ENCODE peak calls at places on chromosomes 7 and 10, in six cellular contexts. S is HCT116, X is prostate gland, A is SK-N-SH, W is GM23338, T is HL-60. Q is an unnamed sample.

GRCh38 chr10:125231813-125232475 is 71.6 kb upstream of the CTBP2 start:
- DNase-seq in A (no peak), T (no peak), S (no peak), W (no peak), X (no peak), Q (no peak)

GRCh38 chr10:43130756-43131155 is 7.5 kb upstream of the CSGALNACT2 start:
- DNase-seq in S (no peak), T (no peak), A (peak), X (no peak), W (no peak), Q (peak)

GRCh38 chr10:44310762-44311562 is 73.9 kb downstream of the CXCL12 start:
- DNase-seq in W (peak), X (peak), S (peak), A (peak), T (peak), Q (peak)

GRCh38 chr10:91944880-91945630 is 21.5 kb downstream of the BTAF1 start:
- DNase-seq in T (no peak), S (no peak), X (no peak), A (no peak), W (no peak), Q (no peak)

GRCh38 chr10:76738991-76739390 is 898.6 kb downstream of the KCNMA1 start:
- DNase-seq in A (no peak), W (no peak), X (no peak), S (no peak), T (no peak), Q (no peak)

GRCh38 chr10:114658175-114658574 is at the start of gene ABLIM1:
- DNase-seq in X (no peak), W (no peak), T (no peak), S (no peak), A (no peak), Q (no peak)

GRCh38 chr7:112430649-112431048 is 19.6 kb upstream of the IFRD1 start:
- DNase-seq in X (no peak), S (no peak), T (no peak), W (no peak), A (no peak), Q (no peak)

GRCh38 chr10:71752391-71753090 is 20.8 kb downstream of the VSIR start:
- DNase-seq in T (no peak), A (no peak), S (no peak), X (no peak), W (no peak), Q (peak)

GRCh38 chr7:13800694-13801448 is 188.6 kb downstream of the ETV1 start:
- DNase-seq in W (peak), X (no peak), A (no peak), T (no peak), S (no peak), Q (no peak)

GRCh38 chr10:28738200-28738599 is 60.9 kb downstream of the BAMBI start:
- DNase-seq in A (no peak), X (no peak), T (no peak), S (peak), W (peak), Q (no peak)

GRCh38 chr7:5523052-5523711 is 99.5 kb upstream of the TNRC18 start:
- DNase-seq in S (no peak), W (peak), T (no peak), A (no peak), X (no peak), Q (no peak)

GRCh38 chr10:1056326-1057105 is at the start of gene WDR37:
- DNase-seq in W (peak), S (no peak), T (peak), X (peak), A (peak), Q (peak)

GRCh38 chr10:132245056-132245455 is 58.3 kb downstream of the DPYSL4 start:
- DNase-seq in T (no peak), X (no peak), W (no peak), A (no peak), S (no peak), Q (no peak)

GRCh38 chr7:81491573-81491972 is 278.3 kb downstream of the HGF start:
- DNase-seq in T (no peak), W (no peak), X (no peak), A (no peak), S (no peak), Q (no peak)

GRCh38 chr7:108947521-108947920 is 377.8 kb downstream of the DNAJB9 start:
- DNase-seq in S (no peak), T (no peak), W (no peak), X (no peak), A (no peak), Q (no peak)

GRCh38 chr7:83053965-83054364 is 108.7 kb downstream of the PCLO start:
- DNase-seq in W (no peak), S (no peak), X (no peak), A (no peak), T (no peak), Q (no peak)

GRCh38 chr10:49419005-49419404 is 23.1 kb upstream of the DRGX start:
- DNase-seq in W (peak), X (peak), T (no peak), A (no peak), S (peak), Q (no peak)

GRCh38 chr10:17865351-17865750 is 56.2 kb downstream of the MRC1 start:
- DNase-seq in T (no peak), A (no peak), S (no peak), W (peak), X (no peak), Q (no peak)

GRCh38 chr10:33274096-33274785 is 60.2 kb downstream of the NRP1 start:
- DNase-seq in W (no peak), A (no peak), S (no peak), T (no peak), X (no peak), Q (no peak)

GRCh38 chr10:126177414-126178030 is 210.8 kb downstream of the ADAM12 start:
- DNase-seq in W (peak), T (no peak), A (no peak), X (no peak), S (no peak), Q (no peak)

GRCh38 chr7:155169081-155169480 is 99.0 kb downstream of the HTR5A start:
- DNase-seq in A (no peak), X (no peak), S (no peak), T (no peak), W (no peak), Q (no peak)

GRCh38 chr10:133309720-133310398 is 1.1 kb downstream of the ZNF511 start:
- DNase-seq in X (peak), S (no peak), W (no peak), A (no peak), T (peak), Q (peak)

GRCh38 chr7:156140447-156140846 is 328.2 kb upstream of the SHH start:
- DNase-seq in T (no peak), A (no peak), W (no peak), X (no peak), S (no peak), Q (no peak)

GRCh38 chr10:100710151-100710871 is 35.1 kb upstream of the PAX2 start:
- DNase-seq in S (no peak), X (no peak), W (peak), A (peak), T (no peak), Q (peak)

GRCh38 chr7:47581442-47581820 is 480 bp downstream of the TNS3 start:
- DNase-seq in S (no peak), X (no peak), W (peak), T (no peak), A (peak), Q (peak)

GRCh38 chr7:27091125-27091524 is 4.7 kb downstream of the HOXA1 start:
- DNase-seq in S (no peak), A (no peak), X (no peak), T (no peak), W (peak), Q (no peak)

GRCh38 chr7:95342642-95343252 is 18.4 kb upstream of the PON1 start:
- DNase-seq in X (no peak), A (no peak), W (peak), S (no peak), T (no peak), Q (no peak)

GRCh38 chr7:953547-954327 is 743 bp downstream of the ADAP1 start:
- DNase-seq in T (no peak), S (no peak), X (peak), A (peak), W (peak), Q (peak)

GRCh38 chr7:26078437-26079362 is 73.3 kb upstream of the NFE2L3 start:
- DNase-seq in W (peak), A (peak), X (peak), T (peak), S (peak), Q (peak)

GRCh38 chr10:33381391-33381790 is 46.9 kb upstream of the NRP1 start:
- DNase-seq in W (no peak), A (no peak), T (no peak), S (no peak), X (no peak), Q (no peak)

GRCh38 chr7:134932707-134933370 is 53.5 kb upstream of the AGBL3 start:
- DNase-seq in X (no peak), T (no peak), A (no peak), S (no peak), W (no peak), Q (no peak)
- TF ChIP-seq POLR2AphosphoS5 in X (peak), T (no peak), A (no peak), S (no peak), W (no peak), Q (peak)

GRCh38 chr7:2386964-2387669 is 16.3 kb upstream of the CHST12 start:
- DNase-seq in A (no peak), S (no peak), W (peak), T (no peak), X (no peak), Q (no peak)

GRCh38 chr7:2388637-2388954 is 14.8 kb upstream of the CHST12 start:
- DNase-seq in X (no peak), T (no peak), S (no peak), W (no peak), A (no peak), Q (no peak)

GRCh38 chr7:2384354-2385243 is 18.8 kb upstream of the CHST12 start:
- DNase-seq in T (no peak), X (no peak), S (no peak), A (peak), W (peak), Q (no peak)

GRCh38 chr7:2383543-2384274 is 19.7 kb upstream of the CHST12 start:
- DNase-seq in X (no peak), S (no peak), W (no peak), T (no peak), A (peak), Q (no peak)

DNA sequence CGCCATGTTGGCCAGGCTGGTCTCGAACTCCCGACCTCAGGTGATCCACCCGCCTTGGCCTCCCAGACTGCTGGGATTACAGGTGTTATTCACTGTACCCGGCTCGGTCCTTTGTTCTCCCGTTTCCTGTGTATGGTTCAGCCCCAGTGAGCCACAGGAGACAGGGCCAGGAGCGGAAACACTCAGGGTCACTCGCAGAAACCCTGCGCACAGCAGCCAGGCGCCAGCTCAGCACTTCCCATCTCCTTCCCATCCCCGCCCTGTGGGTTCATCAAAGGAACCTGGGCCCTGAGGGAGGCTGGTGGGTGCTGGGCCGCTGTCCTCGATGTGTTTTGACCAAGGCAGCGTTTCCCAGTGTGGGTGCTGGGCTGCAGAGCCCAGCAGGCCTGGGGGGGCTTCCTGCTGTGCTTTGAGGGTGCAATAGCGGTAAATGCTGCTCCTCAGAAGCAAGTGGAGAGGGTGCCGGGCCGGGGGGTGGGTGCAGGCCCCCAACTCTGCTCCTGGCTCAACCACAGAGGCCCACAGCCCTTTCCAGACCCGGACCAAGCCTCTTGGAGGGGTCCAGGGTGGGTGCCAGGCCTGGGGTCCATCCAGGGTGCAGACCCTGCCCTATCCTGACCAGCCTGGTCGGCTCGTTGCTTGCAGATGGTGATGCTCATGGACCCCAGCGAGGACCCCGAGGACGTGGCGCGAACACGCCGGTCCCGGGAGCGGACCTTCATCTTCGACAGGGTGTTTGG is 15.3 kb upstream of the CHST12 start:
- DNase-seq in X (no peak), T (no peak), S (no peak), A (no peak), W (no peak), Q (no peak)
- TF ChIP-seq POLR2AphosphoS5 in X (peak), T (no peak), S (no peak), A (no peak), W (no peak), Q (peak)

DNA sequence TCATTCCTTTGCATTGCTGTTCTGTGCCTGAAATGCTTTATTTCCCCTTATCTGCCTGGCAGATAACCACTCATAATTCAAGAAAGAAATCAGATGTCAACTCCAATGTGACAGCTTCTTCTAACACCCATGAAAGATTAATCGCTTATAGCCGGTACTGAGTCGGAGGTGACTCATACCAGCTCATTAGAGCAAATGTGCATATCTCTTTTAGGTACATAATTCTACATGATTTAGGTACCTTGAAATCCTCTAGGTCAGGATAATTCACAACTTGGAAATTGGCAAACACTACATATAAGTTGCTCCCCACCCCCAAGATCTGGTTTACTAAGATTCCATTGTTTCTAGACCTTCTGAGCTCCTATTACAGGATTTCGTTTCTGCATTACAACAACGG is 554.4 kb upstream of the SORCS1 start:
- DNase-seq in A (no peak), T (no peak), S (no peak), X (no peak), W (no peak), Q (no peak)
- TF ChIP-seq POLR2AphosphoS5 in A (no peak), T (no peak), S (no peak), X (no peak), W (no peak), Q (no peak)

DNA sequence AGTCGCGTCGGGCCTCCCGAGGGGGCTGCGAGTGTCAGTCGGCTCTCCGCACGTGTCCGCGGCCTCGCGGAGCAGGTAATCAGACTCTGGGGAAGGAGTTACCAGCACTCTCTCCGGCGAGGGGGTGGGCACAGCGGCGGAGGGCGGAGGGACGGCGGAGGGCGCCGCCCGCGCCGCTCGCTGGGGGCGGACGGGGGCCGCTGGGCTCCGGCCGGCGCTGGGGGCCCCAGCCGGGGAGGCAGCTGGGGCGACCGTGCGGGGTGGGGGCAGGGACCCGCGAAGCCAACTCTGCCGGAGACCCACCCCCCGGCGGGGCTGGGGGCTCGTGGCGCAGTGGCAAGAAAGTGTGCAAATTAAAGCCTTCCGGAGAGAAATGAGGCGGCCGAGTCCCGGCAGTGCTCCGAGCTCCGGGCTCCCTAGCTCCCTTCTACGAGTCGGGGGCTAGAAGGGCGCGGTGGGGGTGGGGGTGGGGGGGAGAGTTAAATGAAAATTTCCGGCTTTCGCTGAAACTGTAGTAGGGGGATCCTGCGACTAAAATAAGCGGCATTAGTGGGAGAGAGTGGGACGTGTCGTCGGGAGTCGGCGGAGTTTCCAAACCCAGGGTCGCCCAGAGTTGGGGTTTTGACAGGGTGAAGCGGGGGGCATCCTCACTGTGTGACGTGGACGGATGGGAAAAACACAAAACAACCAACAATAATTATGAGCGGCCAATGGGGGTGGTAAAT is at the start of gene CDK6:
- DNase-seq in S (no peak), T (no peak), W (peak), A (peak), X (peak), Q (peak)
- TF ChIP-seq POLR2AphosphoS5 in S (peak), T (no peak), W (no peak), A (peak), X (no peak), Q (peak)

GRCh38 chr10:15168296-15168780 is at the start of gene NMT2:
- DNase-seq in T (peak), X (no peak), A (no peak), W (peak), S (peak), Q (peak)
- TF ChIP-seq POLR2AphosphoS5 in T (no peak), X (peak), A (peak), W (peak), S (peak), Q (peak)

GRCh38 chr10:88239212-88239611 is 343.9 kb downstream of the RNLS start:
- DNase-seq in S (no peak), T (no peak), X (no peak), A (no peak), W (no peak), Q (no peak)
- TF ChIP-seq POLR2AphosphoS5 in S (no peak), T (no peak), X (no peak), A (no peak), W (no peak), Q (no peak)

Q was measured in spleen.